ENCODE peak calls at places on chromosomes 5 and 9, in nine cellular contexts. L, J, S, K, O, F, U, X and Y are unnamed samples.

GRCh38 chr9:131174681-131175239 is 49.4 kb downstream of the NUP214 start:
- DNase-seq in J (no peak), S (no peak), U (no peak), L (no peak), K (no peak), F (no peak), O (no peak), X (no peak), Y (no peak)

GRCh38 chr9:82260691-82261090 is 272.1 kb downstream of the SPATA31D1 start:
- DNase-seq in X (no peak), S (no peak), O (no peak), F (no peak), K (no peak), L (no peak), U (no peak), J (no peak), Y (no peak)

GRCh38 chr5:12592228-12592627 is 688.0 kb upstream of the CTNND2 start:
- DNase-seq in O (no peak), X (no peak), J (no peak), L (no peak), S (no peak), F (no peak), K (no peak), U (no peak), Y (no peak)

GRCh38 chr5:53871050-53871449 is 310.6 kb downstream of the NDUFS4 start:
- DNase-seq in L (no peak), J (peak; percentile 25), O (no peak), X (peak; percentile 17), F (no peak), K (no peak), S (no peak), U (no peak), Y (no peak)

GRCh38 chr5:10812218-10812617 is 51.2 kb upstream of the DAP start:
- DNase-seq in S (no peak), X (no peak), U (no peak), K (no peak), F (no peak), O (no peak), J (no peak), L (no peak), Y (no peak)

GRCh38 chr9:33517373-33517772 is 6.7 kb upstream of the ANKRD18B start:
- DNase-seq in K (no peak), L (no peak), O (no peak), X (peak; percentile 57), U (no peak), J (peak; percentile 82), F (no peak), S (no peak), Y (no peak)

GRCh38 chr5:30446456-30446855 is 747.0 kb upstream of the CDH6 start:
- DNase-seq in F (no peak), X (no peak), J (no peak), L (no peak), O (no peak), S (no peak), U (no peak), K (no peak), Y (no peak)

GRCh38 chr5:150301170-150301505 is 1.6 kb downstream of the ARSI start:
- DNase-seq in U (no peak), X (no peak), J (peak; percentile 26), L (no peak), F (no peak), S (no peak), K (no peak), O (no peak), Y (no peak)

GRCh38 chr9:68746564-68746963 is 41.5 kb downstream of the PIP5K1B start:
- DNase-seq in U (no peak), X (no peak), S (peak; percentile 30), O (no peak), J (no peak), K (no peak), L (no peak), F (no peak), Y (no peak)

GRCh38 chr5:148708854-148709253 is 54.5 kb upstream of the HTR4 start:
- DNase-seq in J (no peak), O (no peak), L (no peak), F (no peak), S (no peak), U (no peak), X (peak; percentile 44), K (no peak), Y (no peak)

GRCh38 chr9:132031869-132032583 is 47.6 kb downstream of the MED27 start:
- DNase-seq in X (no peak), F (no peak), J (no peak), K (no peak), U (no peak), O (no peak), S (no peak), L (no peak), Y (no peak)

GRCh38 chr5:111072949-111073682 is 1.6 kb downstream of the TSLP start:
- DNase-seq in F (peak; percentile 70), O (peak; percentile 85), J (peak; percentile 46), K (peak; percentile 30), L (peak; percentile 73), U (peak; percentile 68), X (no peak), S (peak; percentile 65), Y (no peak)

DNA sequence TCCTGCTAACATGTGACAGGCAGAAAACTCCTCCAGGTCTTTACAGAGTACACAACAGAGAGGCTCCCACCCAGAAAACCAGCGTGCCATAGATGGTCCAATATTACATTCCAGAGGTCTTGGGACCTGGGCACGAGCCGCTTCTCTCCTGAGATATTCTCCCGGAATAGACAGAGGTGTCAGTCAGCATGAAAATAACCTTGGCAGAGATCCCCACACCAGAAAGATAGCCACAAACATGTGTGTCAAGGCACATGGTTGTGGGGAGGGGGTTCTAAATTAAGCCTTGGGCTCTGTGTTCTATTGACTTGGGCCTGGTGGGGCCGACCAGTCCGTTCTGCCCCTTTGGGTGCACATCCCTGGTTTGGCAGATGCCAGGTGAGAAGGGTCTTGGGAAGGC is 78.4 kb downstream of the BOD1 start:
- DNase-seq in K (no peak), S (no peak), O (no peak), L (no peak), U (no peak), F (no peak), X (no peak), J (no peak), Y (no peak)
- H3K4me1 ChIP-seq in K (no peaks in the 10 kb centered on the region), S (no peaks in the 10 kb centered on the region), O (no peaks in the 10 kb centered on the region), L (no peaks in the 10 kb centered on the region), U (peaks cover 13% of the 10 kb centered on the region), F (no peaks in the 10 kb centered on the region), X (peaks cover 6% of the 10 kb centered on the region), J (no peaks in the 10 kb centered on the region), Y (no peaks in the 10 kb centered on the region)

DNA sequence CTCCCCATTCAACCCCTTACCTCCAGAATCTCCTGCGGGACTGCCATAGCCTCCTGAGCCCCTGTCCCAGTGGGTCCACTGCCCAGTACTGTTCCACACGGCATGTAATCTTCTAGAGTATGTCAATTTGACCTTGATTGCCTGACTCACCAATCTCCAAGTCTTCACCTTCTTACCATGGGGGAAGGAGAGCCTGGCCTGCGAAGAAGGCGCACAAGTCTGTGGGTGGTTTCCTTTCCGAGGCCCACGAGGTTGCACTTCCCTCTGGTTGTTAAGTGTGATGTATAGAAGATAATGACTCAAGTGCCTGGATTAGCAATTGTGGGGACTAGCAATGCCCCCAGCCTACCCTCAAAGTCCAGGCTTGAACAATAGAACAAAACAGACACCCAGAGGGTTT is 8.1 kb upstream of the TENT4A start:
- DNase-seq in L (no peak), X (no peak), U (no peak), O (no peak), S (no peak), F (peak; percentile 46), K (no peak), J (no peak), Y (no peak)
- H3K4me3 ChIP-seq in L (no peak overlapping the region), X (peak overlapping the region; percentile 11), U (no peak overlapping the region), O (no peak overlapping the region), S (no peak overlapping the region), F (no peak overlapping the region), K (no peak overlapping the region), J (peak overlapping the region; percentile 24), Y (no peak overlapping the region)

DNA sequence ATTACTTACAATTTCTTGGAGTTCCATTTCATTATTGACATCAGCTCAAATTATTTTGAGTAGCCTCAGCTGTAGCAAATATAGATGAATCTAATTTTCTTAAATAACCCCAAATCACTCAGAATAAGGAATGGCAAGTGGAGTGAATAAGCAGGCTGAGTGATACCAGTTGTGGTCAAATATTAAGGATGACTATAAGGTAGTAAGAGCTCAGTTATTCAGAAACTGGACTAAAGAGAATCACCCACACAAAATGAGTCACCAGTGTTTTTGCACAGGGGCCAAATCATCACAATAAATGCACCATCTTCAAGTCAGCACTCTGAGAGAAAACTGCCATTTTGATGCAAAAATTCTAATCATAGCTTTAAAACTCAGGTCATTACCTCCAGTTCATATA is 128.9 kb upstream of the TARS1 start:
- DNase-seq in S (no peak), J (peak; percentile 96), L (no peak), F (no peak), K (no peak), X (peak; percentile 96), O (no peak), U (no peak), Y (no peak)
- H3K4me1 ChIP-seq in S (no peaks in the 10 kb centered on the region), J (peaks cover 77% of the 10 kb centered on the region), L (peaks cover 7% of the 10 kb centered on the region), F (peaks cover 8% of the 10 kb centered on the region), K (no peaks in the 10 kb centered on the region), X (peaks cover 63% of the 10 kb centered on the region), O (no peaks in the 10 kb centered on the region), U (peaks cover 3% of the 10 kb centered on the region), Y (no peaks in the 10 kb centered on the region)

GRCh38 chr9:37574241-37574721 is 1.9 kb downstream of the FBXO10 start:
- DNase-seq in J (peak; percentile 71), K (no peak), L (no peak), O (no peak), F (no peak), X (no peak), U (no peak), S (no peak), Y (no peak)

GRCh38 chr9:37575511-37575914 is 667 bp downstream of the FBXO10 start:
- DNase-seq in O (no peak), F (no peak), K (no peak), S (no peak), J (peak; percentile 47), L (no peak), U (no peak), X (no peak), Y (no peak)

GRCh38 chr9:37574996-37575395 is 1.2 kb downstream of the FBXO10 start:
- DNase-seq in O (no peak), F (no peak), S (no peak), X (no peak), K (no peak), L (no peak), U (no peak), J (peak; percentile 45), Y (no peak)

DNA sequence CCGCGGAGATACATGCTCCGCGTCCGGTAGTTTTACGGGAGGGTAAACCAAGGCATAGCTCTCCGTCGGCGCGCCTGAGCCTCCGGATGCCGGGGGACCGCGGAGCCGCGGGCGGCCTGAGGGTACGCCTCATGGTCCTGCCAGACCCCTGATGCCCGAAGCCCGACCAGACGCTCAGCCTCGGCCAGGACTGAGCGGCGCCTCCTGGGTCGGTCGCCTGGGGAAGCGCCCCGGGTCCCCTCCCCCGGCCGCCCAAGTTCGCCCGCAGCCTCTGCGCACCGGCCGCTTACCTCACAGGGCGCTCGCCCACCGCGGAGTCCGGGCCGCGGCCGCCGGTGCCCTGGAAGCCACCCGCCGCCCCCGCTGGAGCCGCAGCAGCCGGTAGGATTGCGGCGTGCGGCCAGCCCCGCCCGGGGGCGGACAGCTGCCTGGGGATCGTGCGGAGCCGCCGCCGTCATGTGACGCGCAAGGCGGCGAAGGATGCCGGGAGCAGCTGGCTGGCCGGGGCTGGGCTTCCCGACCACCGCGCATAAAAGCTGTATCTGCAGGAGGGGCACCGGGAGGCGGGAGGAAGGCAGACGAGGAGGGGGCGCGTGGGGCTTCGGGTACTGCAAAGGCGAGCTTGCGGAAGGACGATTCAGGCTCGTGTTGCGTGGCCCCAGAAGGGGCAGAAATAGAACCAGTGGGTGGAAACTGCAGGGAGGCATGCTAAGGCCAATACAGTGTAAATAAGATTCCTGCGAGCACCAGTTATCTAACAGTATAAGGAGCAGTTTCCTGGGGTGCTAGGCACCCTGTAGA is at the start of gene FBXO10:
- DNase-seq in J (peak; percentile 91), U (peak; percentile 85), K (peak; percentile 7), S (peak; percentile 77), O (peak; percentile 87), F (peak; percentile 83), X (peak; percentile 36), L (peak; percentile 77), Y (no peak)
- H3K4me3 ChIP-seq in J (peak within 1 kb of the TSS; percentile 78), U (peak within 1 kb of the TSS; percentile 90), K (peak within 1 kb of the TSS; percentile 58), S (peak within 1 kb of the TSS; percentile 33), O (peak within 1 kb of the TSS; percentile 81), F (peak within 1 kb of the TSS; percentile 61), X (peak within 1 kb of the TSS; percentile 70), L (peak within 1 kb of the TSS; percentile 91), Y (peak within 1 kb of the TSS; percentile 64)